ENCODE peak calls at places on chromosomes 5 and 9, in seven cellular contexts. L, E, Y, M, B, R and N are unnamed samples.

GRCh38 chr9:95297760-95298159 is 19.7 kb downstream of the FANCC start:
- DNase-seq in L (no peak), E (no peak), Y (no peak), M (no peak), B (no peak), R (no peak), N (no peak)

GRCh38 chr9:92094655-92095054 is 20.6 kb downstream of the SPTLC1 start:
- DNase-seq in L (no peak), E (no peak), Y (no peak), M (no peak), B (peak; percentile 18), R (no peak), N (no peak)

GRCh38 chr9:127983847-127984289 is 3.1 kb upstream of the EEIG1 start:
- DNase-seq in L (no peak), E (no peak), Y (no peak), M (peak; percentile 93), B (no peak), R (no peak), N (no peak)

GRCh38 chr9:134484479-134484878 is 157.1 kb upstream of the COL5A1 start:
- DNase-seq in L (peak; percentile 1), E (peak; percentile 72), Y (peak; percentile 10), M (no peak), B (no peak), R (no peak), N (no peak)

GRCh38 chr5:171907731-171908343 is 98.6 kb downstream of the FBXW11 start:
- DNase-seq in L (peak; percentile 25), E (no peak), Y (no peak), M (peak; percentile 71), B (peak; percentile 32), R (peak; percentile 36), N (peak; percentile 27)

GRCh38 chr5:72478684-72479083 is 28.5 kb downstream of the ZNF366 start:
- DNase-seq in L (no peak), E (no peak), Y (no peak), M (no peak), B (no peak), R (no peak), N (peak; percentile 33)

GRCh38 chr5:154757647-154758406 is 2.6 kb downstream of the LARP1 start:
- DNase-seq in L (peak; percentile 62), E (no peak), Y (no peak), M (peak; percentile 46), B (peak; percentile 50), R (no peak), N (no peak)

GRCh38 chr5:89229331-89230070 is 346.5 kb upstream of the MEF2C start:
- DNase-seq in L (no peak), E (peak; percentile 74), Y (no peak), M (no peak), B (no peak), R (no peak), N (no peak)

GRCh38 chr5:58459276-58459859 is 518 bp downstream of the PLK2 start:
- DNase-seq in L (peak; percentile 28), E (peak; percentile 79), Y (no peak), M (peak; percentile 3), B (no peak), R (no peak), N (no peak)

GRCh38 chr9:95029720-95030119 is 287.8 kb downstream of the FANCC start:
- DNase-seq in L (no peak), E (no peak), Y (no peak), M (no peak), B (no peak), R (no peak), N (no peak)

GRCh38 chr5:88396635-88397285 is 128.1 kb upstream of the TMEM161B start:
- DNase-seq in L (no peak), E (no peak), Y (no peak), M (no peak), B (no peak), R (no peak), N (no peak)

GRCh38 chr9:90842984-90843383 is 41.4 kb downstream of the SYK start:
- DNase-seq in L (no peak), E (no peak), Y (no peak), M (peak; percentile 7), B (no peak), R (no peak), N (no peak)

GRCh38 chr5:78726556-78726955 is 78.0 kb upstream of the LHFPL2 start:
- DNase-seq in L (no peak), E (no peak), Y (no peak), M (no peak), B (peak; percentile 48), R (no peak), N (no peak)

GRCh38 chr5:115657883-115658233 is 32.0 kb upstream of the TMED7 start:
- DNase-seq in L (no peak), E (no peak), Y (no peak), M (no peak), B (peak; percentile 92), R (no peak), N (peak; percentile 28)

GRCh38 chr5:157670662-157671591 is at the start of gene C5orf52:
- DNase-seq in L (peak; percentile 33), E (no peak), Y (peak; percentile 43), M (peak; percentile 31), B (peak; percentile 25), R (no peak), N (no peak)

GRCh38 chr5:161960314-161960713 is 107.3 kb upstream of the GABRG2 start:
- DNase-seq in L (no peak), E (no peak), Y (no peak), M (no peak), B (no peak), R (no peak), N (no peak)

GRCh38 chr9:22005083-22005699 is 3.9 kb downstream of the CDKN2B start:
- DNase-seq in L (no peak), E (no peak), Y (no peak), M (peak; percentile 25), B (peak; percentile 47), R (no peak), N (no peak)

GRCh38 chr9:79911724-79912123 is 340.0 kb downstream of the TLE4 start:
- DNase-seq in L (no peak), E (no peak), Y (no peak), M (no peak), B (no peak), R (no peak), N (no peak)

DNA sequence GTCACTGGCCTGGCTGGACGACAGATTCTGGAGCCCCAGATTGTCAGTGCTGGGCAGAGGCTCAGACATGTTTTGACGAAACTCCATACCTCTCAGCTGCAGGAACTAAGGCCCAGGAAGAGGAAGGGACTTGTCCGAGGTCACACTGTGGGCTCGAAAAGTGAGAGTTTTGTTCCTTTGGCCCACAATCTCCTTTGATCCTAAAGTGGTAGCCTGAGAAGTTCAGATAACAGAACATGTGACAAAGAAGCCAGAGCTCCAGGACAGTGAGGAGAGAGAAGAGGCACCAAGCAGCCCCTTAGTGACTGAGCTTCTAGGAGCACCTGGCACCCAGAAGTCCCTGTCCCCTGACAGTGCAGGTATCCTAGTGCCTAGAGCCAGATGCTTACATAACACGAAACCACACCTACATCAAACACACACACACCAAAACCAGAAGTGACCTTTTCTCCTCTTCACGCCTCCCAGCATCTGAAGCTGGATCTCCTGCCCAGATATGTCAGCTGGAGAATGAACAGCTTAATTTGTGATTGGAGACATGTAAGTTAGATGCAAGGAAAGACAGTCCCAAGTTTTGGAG is 88.9 kb downstream of the ADRB2 start:
- DNase-seq in L (no peak), E (no peak), Y (no peak), M (peak; percentile 10), B (no peak), R (no peak), N (no peak)
- TF ChIP-seq CTCF in L (no peak), E (no peak), Y (no peak), M (no peak), B (no peak), R (no peak), N (no peak)

DNA sequence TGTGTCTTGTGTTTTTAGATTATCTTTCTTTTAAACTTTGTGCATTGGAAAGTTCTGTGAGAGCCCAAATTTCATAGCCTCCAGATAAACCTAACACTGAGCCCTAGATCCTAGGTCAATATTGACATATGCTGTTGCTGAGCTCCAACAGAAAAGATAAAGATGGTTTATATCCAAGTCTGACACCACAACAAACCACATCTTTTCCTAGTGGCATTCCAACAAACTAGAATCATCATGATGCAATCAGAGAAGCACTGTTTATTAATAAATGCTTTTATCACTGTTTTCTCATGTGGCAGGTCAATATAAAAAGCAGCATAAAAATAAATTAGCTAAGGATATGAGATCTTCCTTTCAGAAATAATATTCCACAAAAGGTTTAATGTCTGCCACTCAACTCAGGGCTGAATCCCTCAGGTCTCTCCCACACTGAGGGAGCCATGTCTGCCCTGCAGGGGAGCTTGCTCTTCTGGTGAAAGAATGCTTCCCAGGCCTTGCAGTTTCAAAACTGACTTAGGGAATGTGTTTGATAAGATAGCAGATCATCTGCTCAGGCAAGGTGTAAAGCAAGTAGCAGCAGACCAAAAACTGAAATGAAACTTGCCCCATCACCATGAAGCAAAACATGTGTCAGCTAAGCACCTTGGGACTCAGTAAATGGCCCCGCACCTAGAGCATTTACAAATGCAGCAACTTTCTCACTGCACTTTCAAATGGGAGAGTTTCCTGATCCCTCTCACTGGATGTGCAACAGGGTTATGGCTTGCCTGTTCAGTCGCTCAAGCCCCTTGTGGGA is 493.0 kb downstream of the AGTPBP1 start:
- DNase-seq in L (no peak), E (no peak), Y (no peak), M (no peak), B (peak; percentile 80), R (no peak), N (peak; percentile 50)
- H3K4me3 ChIP-seq in L (no peak overlapping the region), E (no peak overlapping the region), Y (no peak overlapping the region), M (no peak overlapping the region), B (no peak overlapping the region), R (no peak overlapping the region), N (no peak overlapping the region)

GRCh38 chr5:103522586-103522985 is 40.0 kb downstream of the NUDT12 start:
- DNase-seq in L (no peak), E (no peak), Y (no peak), M (no peak), B (no peak), R (peak; percentile 29), N (no peak)
- TF ChIP-seq CTCF in L (no peak), E (no peak), Y (no peak), M (no peak), B (no peak), R (no peak), N (no peak)

GRCh38 chr5:109409061-109409843 is 522 bp downstream of the PJA2 start:
- DNase-seq in L (peak; percentile 80), E (peak; percentile 90), Y (no peak), M (peak; percentile 92), B (peak; percentile 77), R (peak; percentile 70), N (peak; percentile 41)

GRCh38 chr5:109409844-109410388 is at the start of gene PJA2:
- DNase-seq in L (peak; percentile 100), E (peak; percentile 99), Y (peak; percentile 98), M (peak; percentile 100), B (peak; percentile 100), R (peak; percentile 99), N (peak; percentile 100)

GRCh38 chr5:109404428-109404960 is 5.3 kb downstream of the PJA2 start:
- DNase-seq in L (no peak), E (no peak), Y (no peak), M (no peak), B (no peak), R (no peak), N (no peak)

GRCh38 chr5:109407913-109408312 is 1.9 kb downstream of the PJA2 start:
- DNase-seq in L (no peak), E (no peak), Y (no peak), M (peak; percentile 16), B (no peak), R (no peak), N (no peak)

DNA sequence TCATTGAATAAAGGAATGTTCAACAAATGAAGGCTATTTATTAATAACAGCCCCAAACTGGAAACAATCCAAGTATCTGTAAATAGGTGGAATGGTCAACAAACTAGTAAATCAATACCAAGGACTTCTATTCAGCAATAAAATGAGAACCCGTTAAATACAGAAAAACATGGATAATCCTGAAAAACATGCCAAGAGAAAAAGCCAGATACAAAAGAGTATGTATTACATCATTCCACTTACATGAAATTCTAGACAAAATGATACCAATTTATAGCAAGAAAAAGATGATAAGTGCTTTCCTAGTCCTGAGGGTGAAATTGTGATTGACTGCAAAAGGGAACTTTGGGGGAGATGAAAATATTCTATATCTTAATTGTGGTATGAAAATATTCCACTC is 3.1 kb downstream of the PJA2 start:
- DNase-seq in L (no peak), E (no peak), Y (no peak), M (no peak), B (no peak), R (no peak), N (no peak)
- H3K4me3 ChIP-seq in L (no peak overlapping the region), E (peak overlapping the region; percentile 94), Y (peak overlapping the region; percentile 10), M (peak overlapping the region; percentile 74), B (peak overlapping the region; percentile 99), R (no peak overlapping the region), N (no peak overlapping the region)